ENCODE peak calls at places on chromosomes 6 and 20, in six cellular contexts. W, X, S, A, H and E are unnamed samples.

GRCh38 chr6:91565207-91565606 is 978.3 kb upstream of the MAP3K7 start:
- DNase-seq in W (no peak), X (no peak), S (no peak), A (no peak), H (no peak), E (no peak)

GRCh38 chr6:151701820-151702562 is 105.5 kb upstream of the ESR1 start:
- DNase-seq in W (no peak), X (no peak), S (no peak), A (no peak), H (no peak), E (no peak)

GRCh38 chr6:136726837-136727557 is 65.3 kb downstream of the MAP3K5 start:
- DNase-seq in W (no peak), X (no peak), S (no peak), A (no peak), H (no peak), E (no peak)

GRCh38 chr6:139625998-139626975 is 251.8 kb upstream of the CITED2 start:
- DNase-seq in W (no peak), X (no peak), S (no peak), A (no peak), H (no peak), E (no peak)

GRCh38 chr20:41228858-41229257 is 88.7 kb downstream of the ZHX3 start:
- DNase-seq in W (no peak), X (no peak), S (no peak), A (no peak), H (no peak), E (no peak)

GRCh38 chr6:45567879-45568278 is 190.1 kb upstream of the SUPT3H start:
- DNase-seq in W (no peak), X (no peak), S (no peak), A (no peak), H (no peak), E (no peak)

GRCh38 chr6:47737406-47737805 is 39.0 kb downstream of the ADGRF4 start:
- DNase-seq in W (no peak), X (no peak), S (no peak), A (no peak), H (no peak), E (no peak)

GRCh38 chr20:13535627-13536026 is 103.1 kb downstream of the TASP1 start:
- DNase-seq in W (no peak), X (no peak), S (no peak), A (no peak), H (no peak), E (no peak)

GRCh38 chr6:100175814-100176275 is 181.8 kb upstream of the MCHR2 start:
- DNase-seq in W (no peak), X (no peak), S (peak), A (no peak), H (no peak), E (no peak)

GRCh38 chr6:40894962-40895799 is 143.8 kb downstream of the UNC5CL start:
- DNase-seq in W (no peak), X (no peak), S (peak), A (no peak), H (no peak), E (peak)

GRCh38 chr6:24431045-24431451 is 28.3 kb downstream of the MRS2 start:
- DNase-seq in W (peak), X (no peak), S (no peak), A (no peak), H (no peak), E (no peak)

GRCh38 chr6:57267586-57268293 is 45.6 kb upstream of the RAB23 start:
- DNase-seq in W (peak), X (peak), S (no peak), A (peak), H (peak), E (no peak)

GRCh38 chr6:26065952-26066380 is 21.3 kb upstream of the HFE start:
- DNase-seq in W (peak), X (no peak), S (no peak), A (peak), H (peak), E (peak)

GRCh38 chr20:8361008-8361652 is 229.1 kb downstream of the PLCB1 start:
- DNase-seq in W (no peak), X (no peak), S (no peak), A (no peak), H (no peak), E (no peak)

GRCh38 chr6:95959291-95959690 is 56.5 kb upstream of the FUT9 start:
- DNase-seq in W (no peak), X (no peak), S (no peak), A (no peak), H (no peak), E (no peak)

GRCh38 chr6:31701666-31702420 is 1.3 kb downstream of the ABHD16A start:
- DNase-seq in W (no peak), X (no peak), S (no peak), A (peak), H (no peak), E (no peak)

GRCh38 chr20:53302695-53303094 is 290.9 kb downstream of the ZNF217 start:
- DNase-seq in W (no peak), X (no peak), S (no peak), A (no peak), H (no peak), E (no peak)

GRCh38 chr20:59571591-59572314 is 32.6 kb upstream of the PHACTR3 start:
- DNase-seq in W (peak), X (peak), S (no peak), A (peak), H (peak), E (peak)

GRCh38 chr6:35092362-35093117 is 48.6 kb downstream of the TCP11 start:
- DNase-seq in W (no peak), X (no peak), S (no peak), A (no peak), H (no peak), E (no peak)

GRCh38 chr6:24191346-24191745 is 65.3 kb downstream of the NRSN1 start:
- DNase-seq in W (no peak), X (no peak), S (no peak), A (no peak), H (no peak), E (no peak)

GRCh38 chr20:19487420-19487819 is 270.6 kb upstream of the RIN2 start:
- DNase-seq in W (no peak), X (no peak), S (no peak), A (no peak), H (no peak), E (no peak)